ENCODE peak calls at places on chromosomes 16 and 17, in seven cellular contexts. F, V, N, K, S, A and U are unnamed samples.

GRCh38 chr16:17590711-17591654 is 120.2 kb upstream of the XYLT1 start:
- DNase-seq in S (no peak), K (no peak), N (no peak), F (no peak), V (peak), A (no peak), U (no peak)

GRCh38 chr17:77308768-77309726 is 168.3 kb downstream of the SEC14L1 start:
- DNase-seq in S (peak), K (peak), N (no peak), A (no peak), V (no peak), F (no peak), U (no peak)

GRCh38 chr16:67277294-67277998 is 1.9 kb upstream of the PLEKHG4 start:
- DNase-seq in V (peak), S (peak), A (peak), F (no peak), K (peak), N (no peak), U (no peak)

GRCh38 chr16:81547194-81547918 is 102.7 kb downstream of the CMIP start:
- DNase-seq in N (no peak), V (no peak), A (no peak), S (no peak), K (no peak), F (no peak), U (no peak)

GRCh38 chr16:4496305-4496704 is 20.1 kb downstream of the HMOX2 start:
- DNase-seq in F (no peak), A (no peak), N (no peak), V (peak), S (no peak), K (peak), U (no peak)

GRCh38 chr16:70523013-70523620 is at the start of gene COG4:
- DNase-seq in K (peak), F (peak), A (peak), V (peak), S (peak), N (peak), U (peak)

GRCh38 chr17:33523577-33523981 is 230.5 kb upstream of the ASIC2 start:
- DNase-seq in N (no peak), F (peak), V (peak), A (no peak), K (no peak), S (peak), U (no peak)

GRCh38 chr16:67207857-67208524 is 9.1 kb downstream of the ELMO3 start:
- DNase-seq in F (no peak), S (peak), A (no peak), K (peak), N (no peak), V (no peak), U (no peak)

GRCh38 chr16:4200000-4200780 is 41.7 kb downstream of the SRL start:
- DNase-seq in S (peak), A (no peak), K (peak), F (no peak), N (no peak), V (peak), U (peak)

GRCh38 chr17:28372203-28372944 is 880 bp downstream of the SARM1 start:
- DNase-seq in V (peak), F (peak), N (no peak), A (no peak), K (no peak), S (peak), U (no peak)

GRCh38 chr17:76376318-76377133 is 7.9 kb upstream of the SPHK1 start:
- DNase-seq in F (no peak), A (no peak), S (no peak), V (no peak), N (no peak), K (no peak), U (no peak)

GRCh38 chr17:1197781-1198490 is 18.2 kb upstream of the ABR start:
- DNase-seq in K (no peak), S (peak), V (no peak), F (peak), N (no peak), A (no peak), U (no peak)

GRCh38 chr17:46144246-46144645 is 49.0 kb downstream of the KANSL1 start:
- DNase-seq in A (no peak), F (no peak), S (no peak), V (no peak), K (no peak), N (no peak), U (no peak)

GRCh38 chr17:44084131-44084538 is 13.6 kb downstream of the G6PC3 start:
- DNase-seq in K (peak), F (peak), N (no peak), A (no peak), V (peak), S (no peak), U (no peak)

GRCh38 chr17:82020874-82021727 is 1.6 kb downstream of the CENPX start:
- DNase-seq in F (peak), A (no peak), K (peak), V (peak), N (no peak), S (peak), U (peak)

GRCh38 chr16:86567701-86568571 is 1.3 kb downstream of the FOXC2 start:
- DNase-seq in F (no peak), N (no peak), K (no peak), A (no peak), S (peak), V (peak), U (no peak)

GRCh38 chr17:72090108-72090507 is 30.7 kb upstream of the SOX9 start:
- DNase-seq in V (no peak), S (no peak), F (no peak), N (no peak), K (no peak), A (no peak), U (no peak)

GRCh38 chr16:11377156-11377555 is 31.9 kb downstream of the RMI2 start:
- DNase-seq in K (no peak), S (no peak), N (no peak), F (no peak), A (no peak), V (no peak), U (no peak)

GRCh38 chr17:18259621-18260331 is 686 bp upstream of the MIEF2 start:
- DNase-seq in S (no peak), F (no peak), N (no peak), K (peak), V (peak), A (no peak), U (no peak)

GRCh38 chr17:31674717-31675349 is 184.2 kb downstream of the COPRS start:
- DNase-seq in A (no peak), V (no peak), S (no peak), N (no peak), F (no peak), K (peak), U (no peak)

GRCh38 chr17:27245230-27245696 is 48.7 kb upstream of the WSB1 start:
- DNase-seq in N (no peak), F (peak), K (peak), V (peak), S (peak), A (peak), U (peak)

GRCh38 chr16:50819706-50820105 is 77.8 kb downstream of the CYLD start:
- DNase-seq in F (no peak), S (no peak), N (no peak), A (no peak), V (no peak), K (no peak), U (no peak)

GRCh38 chr17:68355093-68355492 is 63.8 kb downstream of the ARSG start:
- DNase-seq in F (no peak), K (peak), V (no peak), S (peak), A (no peak), N (no peak), U (no peak)